ENCODE peak calls at places on chromosomes 3 and 15, in ten cellular contexts. B, O, M, D, V, T, R, A, P and U are unnamed samples.
A peak's percentile ranks its signal among the peaks of the same experiment; 100 is the strongest.

GRCh38 chr3:47007001-47007400 is 27.5 kb downstream of the NBEAL2 start:
- DNase-seq in B (no peak), O (no peak), M (no peak), D (no peak), V (no peak), T (no peak), R (no peak), A (no peak), P (peak; percentile 56), U (no peak)

GRCh38 chr3:184261270-184262165 is at the start of gene CAMK2N2:
- DNase-seq in B (peak; percentile 91), O (peak; percentile 68), M (peak; percentile 49), D (peak; percentile 38), V (peak; percentile 82), T (peak; percentile 51), R (peak; percentile 55), A (no peak), P (peak; percentile 69), U (peak; percentile 33)

GRCh38 chr3:42772670-42773408 is at the start of gene CCDC13:
- DNase-seq in B (peak; percentile 98), O (peak; percentile 98), M (peak; percentile 85), D (peak; percentile 89), V (peak; percentile 91), T (peak; percentile 93), R (peak; percentile 88), A (peak; percentile 96), P (peak; percentile 97), U (peak; percentile 74)

GRCh38 chr15:37289109-37289765 is 188.9 kb upstream of the MEIS2 start:
- DNase-seq in B (no peak), O (no peak), M (no peak), D (peak; percentile 5), V (peak; percentile 33), T (no peak), R (no peak), A (no peak), P (no peak), U (peak; percentile 1)

GRCh38 chr3:57512174-57512573 is 32.0 kb downstream of the DNAH12 start:
- DNase-seq in B (no peak), O (no peak), M (no peak), D (no peak), V (peak; percentile 10), T (no peak), R (no peak), A (no peak), P (no peak), U (no peak)

GRCh38 chr3:124592658-124593441 is 137.4 kb upstream of the UMPS start:
- DNase-seq in B (no peak), O (no peak), M (peak; percentile 6), D (no peak), V (no peak), T (no peak), R (no peak), A (peak; percentile 63), P (no peak), U (no peak)

GRCh38 chr3:14646589-14647413 is 4.8 kb upstream of the CCDC174 start:
- DNase-seq in B (no peak), O (no peak), M (no peak), D (no peak), V (no peak), T (no peak), R (no peak), A (no peak), P (no peak), U (no peak)

GRCh38 chr15:23647421-23648375 is at the start of gene MAGEL2:
- DNase-seq in B (no peak), O (no peak), M (no peak), D (no peak), V (no peak), T (no peak), R (no peak), A (peak; percentile 42), P (no peak), U (no peak)

GRCh38 chr3:110575702-110576101 is 495.9 kb upstream of the NECTIN3 start:
- DNase-seq in B (no peak), O (no peak), M (no peak), D (no peak), V (no peak), T (no peak), R (no peak), A (no peak), P (no peak), U (no peak)

GRCh38 chr3:95923496-95924210 is 890.7 kb upstream of the EPHA6 start:
- DNase-seq in B (no peak), O (peak; percentile 33), M (peak; percentile 5), D (no peak), V (no peak), T (no peak), R (peak; percentile 5), A (no peak), P (no peak), U (no peak)

GRCh38 chr3:143171141-143171651 is 51.6 kb downstream of the CHST2 start:
- DNase-seq in B (peak; percentile 64), O (no peak), M (no peak), D (no peak), V (peak; percentile 64), T (peak; percentile 46), R (no peak), A (no peak), P (no peak), U (peak; percentile 49)

GRCh38 chr15:74333093-74333492 is 34.4 kb downstream of the CYP11A1 start:
- DNase-seq in B (no peak), O (no peak), M (no peak), D (no peak), V (no peak), T (no peak), R (no peak), A (no peak), P (no peak), U (no peak)

GRCh38 chr15:42605281-42605744 is 29.9 kb downstream of the STARD9 start:
- DNase-seq in B (peak; percentile 57), O (no peak), M (no peak), D (no peak), V (no peak), T (no peak), R (no peak), A (no peak), P (no peak), U (peak; percentile 94)

GRCh38 chr15:54307926-54308325 is 329.7 kb downstream of the UNC13C start:
- DNase-seq in B (no peak), O (no peak), M (no peak), D (no peak), V (no peak), T (no peak), R (no peak), A (no peak), P (no peak), U (no peak)

GRCh38 chr15:43441316-43441715 is 51.6 kb downstream of the TP53BP1 start:
- DNase-seq in B (peak; percentile 36), O (no peak), M (no peak), D (no peak), V (peak; percentile 21), T (peak; percentile 29), R (no peak), A (no peak), P (no peak), U (no peak)

GRCh38 chr15:100928632-100929280 is 9.6 kb downstream of the LRRK1 start:
- DNase-seq in B (no peak), O (no peak), M (no peak), D (no peak), V (no peak), T (no peak), R (no peak), A (no peak), P (no peak), U (peak; percentile 46)

GRCh38 chr15:63006032-63006878 is 36.3 kb upstream of the TPM1 start:
- DNase-seq in B (no peak), O (no peak), M (no peak), D (no peak), V (no peak), T (no peak), R (no peak), A (no peak), P (no peak), U (no peak)